ENCODE peak calls at places on chromosomes 13 and 19, in four cellular contexts. E is H9, U is neuronal stem cell, N is IMR-90. B is an unnamed sample.

GRCh38 chr13:31174018-31174417 is 12.3 kb upstream of the HSPH1 start:
- DNase-seq in N (peak), U (no peak), E (no peak), B (peak)

GRCh38 chr13:114054269-114054668 is 78.2 kb downstream of the RASA3 start:
- DNase-seq in N (no peak), E (no peak), U (no peak), B (no peak)

GRCh38 chr19:39372047-39372802 is 18.7 kb downstream of the PAF1 start:
- DNase-seq in E (no peak), U (no peak), N (peak), B (peak)

GRCh38 chr13:33637978-33638743 is 179.8 kb upstream of the RFC3 start:
- DNase-seq in N (peak), U (no peak), E (no peak), B (peak)

GRCh38 chr19:9436358-9436757 is 985 bp upstream of the ZNF266 start:
- DNase-seq in U (no peak), E (no peak), N (no peak), B (no peak)

GRCh38 chr13:24212674-24213073 is 52.2 kb downstream of the SPATA13 start:
- DNase-seq in N (no peak), U (no peak), E (no peak), B (no peak)

GRCh38 chr19:39543477-39543857 is 3.5 kb upstream of the EID2 start:
- DNase-seq in E (no peak), N (no peak), U (no peak), B (no peak)

GRCh38 chr19:39130337-39131254 is 5.0 kb downstream of the PAK4 start:
- DNase-seq in E (no peak), N (no peak), U (no peak), B (no peak)

GRCh38 chr13:23643828-23644419 is 73.7 kb downstream of the TNFRSF19 start:
- DNase-seq in U (no peak), N (no peak), E (no peak), B (no peak)

GRCh38 chr13:77002590-77003190 is 10.8 kb downstream of the CLN5 start:
- DNase-seq in U (no peak), N (peak), E (no peak), B (peak)

GRCh38 chr13:98285317-98285716 is 108.2 kb upstream of the RNF113B start:
- DNase-seq in E (no peak), N (peak), U (no peak), B (no peak)

GRCh38 chr13:95030948-95031347 is 270.3 kb downstream of the ABCC4 start:
- DNase-seq in N (no peak), U (no peak), E (no peak), B (no peak)

GRCh38 chr13:41694902-41695301 is 237.6 kb downstream of the RGCC start:
- DNase-seq in E (no peak), U (no peak), N (peak), B (peak)

GRCh38 chr13:44620057-44620456 is 43.9 kb upstream of the TSC22D1 start:
- DNase-seq in N (peak), E (no peak), U (no peak), B (peak)

GRCh38 chr13:77751513-77752456 is 54.3 kb downstream of the SLAIN1 start:
- DNase-seq in N (peak), U (peak), E (peak), B (peak)

GRCh38 chr19:55546822-55547614 is 1.7 kb upstream of the SBK3 start:
- DNase-seq in E (no peak), U (no peak), N (peak), B (peak)

GRCh38 chr13:77136902-77137420 is 110.0 kb upstream of the FBXL3 start:
- DNase-seq in U (no peak), N (peak), E (no peak), B (peak)

GRCh38 chr19:15101479-15102082 is 5.6 kb upstream of the SYDE1 start:
- DNase-seq in U (no peak), N (peak), E (peak), B (peak)

GRCh38 chr19:21482863-21483276 is 22.5 kb upstream of the ZNF429 start:
- DNase-seq in N (no peak), U (no peak), E (peak), B (no peak)

GRCh38 chr13:67632590-67632989 is 402.5 kb upstream of the PCDH9 start:
- DNase-seq in U (no peak), E (no peak), N (peak), B (peak)

GRCh38 chr13:93900735-93901134 is 578.7 kb downstream of the DCT start:
- DNase-seq in U (no peak), N (peak), E (no peak), B (no peak)

GRCh38 chr13:44756411-44756810 is 180.3 kb upstream of the TSC22D1 start:
- DNase-seq in U (no peak), E (no peak), N (no peak), B (no peak)

GRCh38 chr19:44722131-44723121 is 23.5 kb downstream of the CEACAM16 start:
- DNase-seq in E (no peak), U (no peak), N (no peak), B (no peak)

GRCh38 chr19:58581227-58582141 is 8.3 kb upstream of the MZF1 start:
- DNase-seq in N (peak), U (peak), E (peak), B (peak)

GRCh38 chr19:42068756-42069571 is 1.0 kb downstream of the GRIK5 start:
- DNase-seq in N (no peak), E (no peak), U (no peak), B (no peak)

GRCh38 chr13:113357529-113357928 is 6.4 kb downstream of the GRTP1 start:
- DNase-seq in U (no peak), E (no peak), N (peak), B (peak)

GRCh38 chr13:73428137-73428536 is 369.3 kb downstream of the KLF5 start:
- DNase-seq in E (no peak), N (peak), U (no peak), B (peak)

GRCh38 chr13:95788100-95788463 is 111.1 kb downstream of the DNAJC3 start:
- DNase-seq in E (no peak), U (no peak), N (no peak), B (no peak)

GRCh38 chr19:13243971-13244370 is 93.8 kb downstream of the IER2 start:
- DNase-seq in E (no peak), U (no peak), N (no peak), B (no peak)

GRCh38 chr19:10690351-10690781 is 10.9 kb upstream of the QTRT1 start:
- DNase-seq in U (no peak), E (peak), N (peak), B (peak)

GRCh38 chr13:100213576-100213975 is 124.7 kb downstream of the PCCA start:
- DNase-seq in E (no peak), U (no peak), N (peak), B (no peak)

GRCh38 chr13:103960011-103960410 is 893.8 kb upstream of the SLC10A2 start:
- DNase-seq in U (no peak), E (no peak), N (no peak), B (no peak)

GRCh38 chr13:30019648-30020626 is 169.5 kb upstream of the UBL3 start:
- DNase-seq in N (no peak), E (no peak), U (no peak), B (no peak)

GRCh38 chr19:49132974-49133609 is 13.7 kb downstream of the PPFIA3 start:
- DNase-seq in N (no peak), U (no peak), E (peak), B (no peak)

GRCh38 chr19:24099829-24100228 is 12.8 kb downstream of the ZNF254 start:
- DNase-seq in U (no peak), N (peak), E (no peak), B (peak)

GRCh38 chr13:100710176-100710575 is 35.6 kb upstream of the TMTC4 start:
- DNase-seq in N (no peak), E (no peak), U (no peak), B (no peak)

GRCh38 chr13:39665763-39666162 is 10.3 kb downstream of the COG6 start:
- DNase-seq in E (no peak), N (no peak), U (no peak), B (no peak)

GRCh38 chr19:12756150-12756883 is 4.7 kb downstream of the BEST2 start:
- DNase-seq in E (no peak), N (no peak), U (no peak), B (no peak)

GRCh38 chr19:4454952-4455738 is 2.4 kb downstream of the UBXN6 start:
- DNase-seq in E (no peak), N (peak), U (no peak), B (peak)

GRCh38 chr19:46692918-46693722 is 23.8 kb downstream of the PRKD2 start:
- DNase-seq in E (no peak), N (no peak), U (no peak), B (no peak)
- H4K91ac ChIP-seq in E (no peak), N (no peak), U (no peak), B (no peak)

GRCh38 chr19:6464070-6464873 is at the start of gene CRB3:
- DNase-seq in E (peak), N (no peak), U (no peak), B (no peak)
- H4K91ac ChIP-seq in E (no peak), N (no peak), U (no peak), B (no peak)

GRCh38 chr19:33299061-33299665 is 3.2 kb downstream of the CEBPA start:
- DNase-seq in E (no peak), N (no peak), U (no peak), B (no peak)
- H4K91ac ChIP-seq in E (no peak), N (no peak), U (no peak), B (no peak)

GRCh38 chr13:54356849-54357248 is 1328.2 kb downstream of the OLFM4 start:
- DNase-seq in E (no peak), N (no peak), U (peak), B (no peak)

GRCh38 chr13:54356209-54356608 is 1327.6 kb downstream of the OLFM4 start:
- DNase-seq in E (no peak), N (no peak), U (no peak), B (no peak)

GRCh38 chr13:54361460-54361859 is 1332.8 kb downstream of the OLFM4 start:
- DNase-seq in N (no peak), E (no peak), U (no peak), B (no peak)

GRCh38 chr13:54357284-54357933 is 1328.8 kb downstream of the OLFM4 start:
- DNase-seq in E (peak), N (no peak), U (no peak), B (no peak)
- H4K91ac ChIP-seq in E (no peak), N (no peak), U (no peak), B (no peak)

DNA sequence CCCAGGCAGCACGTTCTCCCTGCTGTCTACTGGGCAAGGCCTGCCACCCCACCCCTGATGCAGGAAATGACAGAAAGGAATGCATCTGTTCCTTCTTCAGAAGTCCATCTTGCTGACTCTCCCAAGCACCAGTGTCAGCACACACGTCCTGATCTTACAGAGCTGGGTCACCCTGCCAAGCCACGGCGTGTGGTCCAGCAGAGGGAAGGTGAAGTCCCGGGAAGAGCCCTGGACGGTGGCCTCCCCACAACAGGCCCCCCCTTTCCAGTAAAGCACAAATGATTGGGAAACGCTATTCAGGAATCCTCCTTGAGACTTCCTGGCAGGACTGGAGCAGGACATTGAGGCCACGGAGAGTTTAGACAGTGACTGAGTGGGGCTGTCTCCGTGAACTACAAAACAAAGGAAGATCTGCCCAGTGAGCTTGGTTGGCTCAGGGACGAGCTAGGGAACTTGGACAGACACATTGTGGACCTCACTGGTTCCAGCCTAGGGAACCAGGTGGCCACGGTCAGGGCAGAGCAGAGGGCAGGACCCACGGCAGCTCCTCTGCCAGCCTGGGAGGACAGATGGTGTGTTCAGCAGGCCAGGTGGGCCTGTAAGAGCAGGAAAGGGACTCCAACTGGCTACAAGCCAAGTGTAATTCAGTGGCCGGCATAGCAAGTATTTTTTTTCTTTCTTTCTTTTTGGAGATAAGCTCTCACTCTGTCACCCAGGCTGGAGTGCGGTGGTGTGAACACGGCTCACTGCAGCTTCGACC is 41.7 kb downstream of the ELL start:
- DNase-seq in E (no peak), N (peak), U (no peak), B (peak)
- H4K91ac ChIP-seq in E (no peak), N (peak), U (no peak), B (peak)

GRCh38 chr19:37992761-37993160 is 85.8 kb downstream of the SIPA1L3 start:
- DNase-seq in E (no peak), N (no peak), U (no peak), B (no peak)
- H4K91ac ChIP-seq in E (no peak), N (no peak), U (no peak), B (no peak)

GRCh38 chr13:46632171-46632570 is 79.2 kb downstream of the LRCH1 start:
- DNase-seq in N (no peak), U (no peak), E (no peak), B (no peak)

GRCh38 chr13:46631184-46631542 is 78.2 kb downstream of the LRCH1 start:
- DNase-seq in N (no peak), E (no peak), U (no peak), B (no peak)

GRCh38 chr13:46628622-46629365 is 75.8 kb downstream of the LRCH1 start:
- DNase-seq in U (no peak), N (no peak), E (no peak), B (no peak)

GRCh38 chr13:46630419-46631183 is 77.6 kb downstream of the LRCH1 start:
- DNase-seq in U (no peak), N (no peak), E (no peak), B (peak)

DNA sequence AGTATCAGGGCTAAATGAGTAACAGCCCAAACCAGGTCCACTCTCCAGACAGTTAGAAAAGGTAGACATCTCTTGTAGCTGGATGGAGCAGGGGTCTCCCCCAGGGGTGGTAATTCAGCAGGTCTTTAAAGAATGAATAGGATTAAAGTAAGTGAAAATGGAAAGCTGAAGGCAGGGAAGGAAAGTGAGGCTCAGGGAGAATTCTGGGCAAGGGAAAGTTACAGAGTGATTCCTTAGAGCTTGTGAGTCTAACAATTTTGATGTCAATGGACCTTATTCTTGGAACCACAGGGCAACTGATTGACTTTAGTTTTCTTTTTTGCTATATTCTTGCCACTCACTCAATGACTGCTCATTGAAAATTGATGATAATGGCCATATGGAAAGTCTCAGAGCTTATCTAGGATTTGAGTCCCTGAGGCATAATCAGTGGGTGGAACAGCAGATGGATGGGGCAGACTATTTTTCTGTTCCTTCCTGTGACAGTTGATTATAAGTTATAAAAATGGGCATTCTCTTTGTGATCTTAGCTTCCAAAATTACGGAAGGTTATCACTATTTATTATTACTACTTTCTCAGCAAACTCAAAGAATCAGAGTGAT is 76.9 kb downstream of the LRCH1 start:
- DNase-seq in E (no peak), N (no peak), U (no peak), B (no peak)
- H4K91ac ChIP-seq in E (no peak), N (no peak), U (no peak), B (no peak)

B was measured in mesenchymal stem cell.